ENCODE peak calls at places on chromosome 18, in five cellular contexts. L is fibroblast of mammary gland; F is AG09309; V is cardiac fibroblast; U is activated CD8-positive, alpha-beta T cell treated with anti-CD3 and anti-CD28 coated beads for 36 hours. R is an unnamed sample.
A peak's percentile ranks its signal among the peaks of the same experiment; 100 is the strongest.

GRCh38 chr18:457120-457519 is 43.4 kb downstream of the COLEC12 start:
- DNase-seq in L (peak; percentile 95), F (peak; percentile 59), V (peak; percentile 94), U (no peak), R (peak; percentile 67)

GRCh38 chr18:3332376-3332775 is 70.4 kb downstream of the MYL12B start:
- DNase-seq in L (peak; percentile 47), F (no peak), V (peak; percentile 43), U (no peak), R (no peak)

GRCh38 chr18:55337908-55338521 is 250.0 kb downstream of the TCF4 start:
- DNase-seq in L (no peak), F (no peak), V (peak; percentile 53), U (no peak), R (no peak)

GRCh38 chr18:36692909-36693308 is 135.9 kb downstream of the TPGS2 start:
- DNase-seq in L (peak; percentile 73), F (no peak), V (no peak), U (no peak), R (no peak)

GRCh38 chr18:32906506-32907214 is 133.8 kb upstream of the KLHL14 start:
- DNase-seq in L (peak; percentile 19), F (no peak), V (no peak), U (no peak), R (no peak)

GRCh38 chr18:48580066-48580465 is 41.2 kb downstream of the CTIF start:
- DNase-seq in L (no peak), F (no peak), V (no peak), U (no peak), R (no peak)

GRCh38 chr18:35680139-35680551 is 98.6 kb downstream of the GALNT1 start:
- DNase-seq in L (no peak), F (no peak), V (peak; percentile 6), U (no peak), R (no peak)

GRCh38 chr18:36828157-36828629 is 609 bp downstream of the TPGS2 start:
- DNase-seq in L (peak; percentile 77), F (no peak), V (peak; percentile 78), U (peak; percentile 35), R (no peak)

GRCh38 chr18:58583569-58583968 is 45.3 kb downstream of the ALPK2 start:
- DNase-seq in L (no peak), F (no peak), V (no peak), U (no peak), R (no peak)

GRCh38 chr18:35703043-35703688 is 121.6 kb downstream of the GALNT1 start:
- DNase-seq in L (no peak), F (no peak), V (peak; percentile 23), U (no peak), R (no peak)

GRCh38 chr18:14781671-14782070 is 33.7 kb downstream of the ANKRD30B start:
- DNase-seq in L (no peak), F (no peak), V (no peak), U (no peak), R (no peak)

GRCh38 chr18:45156941-45157340 is 458.3 kb upstream of the SLC14A2 start:
- DNase-seq in L (peak; percentile 67), F (no peak), V (peak; percentile 77), U (no peak), R (no peak)

DNA sequence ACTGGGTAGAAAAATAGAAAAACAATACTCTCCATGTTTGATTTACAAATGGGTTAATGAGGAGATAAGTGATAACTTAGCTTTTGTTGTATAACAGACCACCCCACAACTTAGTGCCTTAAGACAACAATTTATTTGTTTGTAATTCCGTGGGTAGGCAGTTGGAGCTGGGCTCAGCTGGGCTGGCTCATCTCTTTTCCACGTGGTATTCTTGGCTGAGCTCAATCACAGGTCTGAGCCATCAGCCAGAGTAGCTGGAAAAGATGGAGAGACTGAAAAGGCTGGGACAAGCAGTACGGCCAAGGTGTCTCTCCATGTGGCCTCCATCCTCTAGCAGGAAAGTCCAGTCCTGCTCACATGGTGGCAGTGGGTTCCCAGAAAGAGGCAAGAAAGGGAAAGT is 32.2 kb upstream of the ELOA2 start:
- DNase-seq in L (no peak), F (no peak), V (no peak), U (no peak), R (no peak)
- TF ChIP-seq CTCF in L (no peak), F (no peak), V (no peak), U (no peak), R (no peak)

DNA sequence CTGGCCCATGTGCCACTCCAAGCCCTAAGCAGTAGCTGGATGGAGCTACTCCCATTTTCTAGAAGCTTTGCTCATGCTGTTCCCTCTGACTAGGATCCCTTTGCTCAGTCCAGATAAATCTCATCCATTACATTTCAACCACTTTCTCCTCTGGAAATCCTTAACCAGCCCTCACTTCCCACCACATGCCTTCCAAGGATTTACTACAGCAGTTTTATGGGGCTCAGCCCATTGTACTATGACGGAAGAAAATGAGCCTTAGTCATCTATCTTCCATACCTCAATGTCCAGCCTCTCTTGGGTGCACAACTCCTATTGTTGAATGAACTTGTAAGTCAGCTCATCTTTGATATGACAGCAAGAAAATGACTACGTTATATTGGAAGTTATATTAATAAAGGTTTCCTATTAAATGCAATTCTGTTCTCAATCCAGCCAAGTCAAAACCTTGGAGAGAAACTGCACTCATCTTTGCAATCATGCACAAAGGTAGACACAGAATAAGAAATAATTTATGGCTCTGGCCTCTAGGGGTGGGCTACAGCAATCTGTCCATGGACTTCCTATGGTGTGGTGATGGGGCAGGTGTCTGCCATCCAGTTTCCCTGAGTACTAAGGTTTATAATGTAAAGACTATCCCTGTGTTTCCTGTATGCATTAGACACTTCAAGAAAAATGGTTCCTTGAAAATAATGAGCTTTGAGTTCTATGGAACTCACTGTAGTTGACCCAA is 3.4 kb downstream of the B4GALT6 start:
- DNase-seq in L (peak; percentile 18), F (no peak), V (peak; percentile 48), U (peak; percentile 7), R (no peak)
- TF ChIP-seq CTCF in L (no peak), F (no peak), V (peak; percentile 9), U (peak; percentile 19), R (no peak)

GRCh38 chr18:61957801-61958516 is 65.2 kb upstream of the RNF152 start:
- DNase-seq in L (peak; percentile 24), F (no peak), V (peak; percentile 55), U (no peak), R (no peak)
- TF ChIP-seq CTCF in L (peak; percentile 5), F (peak; percentile 19), V (peak; percentile 26), U (no peak), R (no peak)

GRCh38 chr18:9971313-9971920 is 57.6 kb downstream of the VAPA start:
- DNase-seq in L (peak; percentile 80), F (peak; percentile 50), V (peak; percentile 89), U (peak; percentile 83), R (peak; percentile 40)
- TF ChIP-seq CTCF in L (peak; percentile 83), F (peak; percentile 67), V (peak; percentile 70), U (peak; percentile 68), R (peak; percentile 94)

DNA sequence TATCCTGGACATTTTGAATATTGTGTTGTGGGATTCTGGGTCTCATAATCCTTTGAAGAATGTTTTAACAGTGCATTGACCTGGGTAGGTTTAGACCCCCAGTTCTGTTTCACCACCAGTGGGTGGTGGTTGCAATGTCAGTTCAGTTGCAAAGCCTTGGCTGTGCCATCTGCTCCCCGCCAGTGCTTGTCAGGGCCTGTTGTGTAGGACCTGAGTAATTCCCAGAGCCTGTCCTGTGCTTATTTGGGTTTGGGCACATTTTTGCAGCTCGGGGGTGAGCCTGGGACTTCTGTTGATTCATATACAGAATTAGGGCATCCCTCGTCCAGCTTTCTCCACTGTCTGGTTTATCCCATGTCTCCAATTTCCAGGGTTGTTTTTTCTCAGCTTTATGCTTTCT is 24.8 kb downstream of the ATP9B start:
- DNase-seq in L (no peak), F (no peak), V (no peak), U (no peak), R (no peak)
- TF ChIP-seq CTCF in L (no peak), F (no peak), V (no peak), U (no peak), R (no peak)

GRCh38 chr18:26386002-26386401 is 159.8 kb downstream of the TAF4B start:
- DNase-seq in L (peak; percentile 87), F (peak; percentile 40), V (peak; percentile 92), U (no peak), R (no peak)
- TF ChIP-seq CTCF in L (no peak), F (no peak), V (peak; percentile 5), U (no peak), R (no peak)

GRCh38 chr18:27017901-27018500 is 152.5 kb upstream of the AQP4 start:
- DNase-seq in L (peak; percentile 2), F (no peak), V (peak; percentile 15), U (no peak), R (no peak)
- TF ChIP-seq CTCF in L (peak; percentile 36), F (no peak), V (peak; percentile 26), U (no peak), R (peak; percentile 36)

DNA sequence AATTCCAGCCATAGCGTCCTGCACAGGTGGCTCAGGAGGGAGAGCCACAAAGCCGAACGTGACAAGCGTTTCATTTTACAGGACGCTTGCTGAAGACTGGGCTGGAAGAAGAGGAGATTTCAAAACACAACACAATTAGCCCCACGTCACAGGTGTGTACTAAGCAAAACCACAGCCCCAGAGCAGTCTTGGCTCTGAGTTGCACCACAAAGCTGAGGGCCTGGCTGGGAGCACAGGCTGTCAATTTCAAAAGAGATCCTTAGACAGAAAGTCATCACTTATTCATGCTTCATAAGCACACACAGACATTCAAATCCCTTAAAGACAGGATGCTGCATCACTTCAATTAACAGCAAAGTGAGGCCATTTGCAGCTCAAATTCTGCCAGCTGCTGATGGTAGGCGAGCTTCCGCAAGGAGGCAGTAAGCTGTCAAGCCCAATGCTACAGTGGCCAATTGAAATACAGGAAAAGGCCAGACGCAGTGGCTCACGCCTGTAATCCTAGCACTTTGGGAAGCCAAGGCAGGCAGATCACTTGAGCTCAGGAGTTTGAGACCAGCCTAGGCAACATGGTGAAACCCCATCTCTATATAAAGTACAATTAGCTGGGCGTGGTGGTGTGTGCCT is 79.6 kb downstream of the SKA1 start:
- DNase-seq in L (no peak), F (no peak), V (no peak), U (no peak), R (no peak)
- TF ChIP-seq CTCF in L (no peak), F (no peak), V (no peak), U (no peak), R (peak; percentile 16)

GRCh38 chr18:62802523-62802922 is 87.2 kb downstream of the PHLPP1 start:
- DNase-seq in L (peak; percentile 36), F (no peak), V (peak; percentile 41), U (peak; percentile 9), R (no peak)
- TF ChIP-seq CTCF in L (peak; percentile 39), F (peak; percentile 30), V (peak; percentile 8), U (no peak), R (peak; percentile 22)

R was measured in D721Med.